ENCODE peak calls at places on chromosomes 2 and 18, in six cellular contexts. B, Q, G, D, W and P are unnamed samples. For H3K4me1, the result is how much of the 10 kb centered on the place peaks cover.

GRCh38 chr2:49753344-49753930 is 599.1 kb upstream of the FSHR start:
- DNase-seq in D (no peak), B (no peak), G (no peak), W (no peak), Q (no peak), P (no peak)

GRCh38 chr2:238596571-238597551 is 170.1 kb downstream of the ASB1 start:
- DNase-seq in B (no peak), D (peak), W (peak), G (no peak), Q (peak), P (no peak)

GRCh38 chr2:200741468-200742202 is 70.1 kb upstream of the BZW1 start:
- DNase-seq in B (peak), W (no peak), Q (no peak), G (no peak), D (no peak), P (peak)

GRCh38 chr2:223047260-223047761 is 4.7 kb upstream of the KCNE4 start:
- DNase-seq in D (peak), B (no peak), G (peak), W (no peak), Q (no peak), P (no peak)

GRCh38 chr18:58497845-58498244 is 131.0 kb downstream of the ALPK2 start:
- DNase-seq in W (no peak), B (no peak), D (peak), G (no peak), Q (no peak), P (no peak)

GRCh38 chr18:26536032-26536431 is 12.3 kb downstream of the KCTD1 start:
- DNase-seq in G (no peak), D (no peak), Q (no peak), W (no peak), B (no peak), P (no peak)

GRCh38 chr18:3666526-3667254 is 216.7 kb downstream of the TGIF1 start:
- DNase-seq in G (no peak), D (no peak), B (no peak), Q (no peak), W (no peak), P (no peak)

GRCh38 chr2:17899871-17900270 is 21.4 kb downstream of the KCNS3 start:
- DNase-seq in B (no peak), D (no peak), W (no peak), Q (no peak), G (no peak), P (no peak)

GRCh38 chr2:10434885-10435419 is 13.2 kb downstream of the ODC1 start:
- DNase-seq in W (peak), B (peak), D (peak), G (peak), Q (peak), P (peak)

GRCh38 chr18:40976050-40976449 is 979.0 kb upstream of the PIK3C3 start:
- DNase-seq in G (no peak), Q (no peak), B (no peak), D (no peak), W (no peak), P (no peak)

GRCh38 chr2:18525236-18525635 is 35.2 kb downstream of the RDH14 start:
- DNase-seq in W (peak), Q (no peak), G (no peak), D (no peak), B (no peak), P (no peak)

GRCh38 chr2:70918016-70918415 is 17.7 kb upstream of the ATP6V1B1 start:
- DNase-seq in B (no peak), Q (no peak), W (no peak), G (no peak), D (no peak), P (no peak)

GRCh38 chr2:70921031-70921430 is 14.7 kb upstream of the ATP6V1B1 start:
- DNase-seq in D (no peak), G (peak), Q (no peak), W (no peak), B (no peak), P (no peak)

GRCh38 chr2:70921839-70922590 is 13.7 kb upstream of the ATP6V1B1 start:
- DNase-seq in Q (no peak), G (no peak), W (no peak), B (no peak), D (peak), P (no peak)

GRCh38 chr2:70919672-70920366 is 15.9 kb upstream of the ATP6V1B1 start:
- DNase-seq in G (peak), W (peak), B (peak), Q (peak), D (peak), P (peak)

DNA sequence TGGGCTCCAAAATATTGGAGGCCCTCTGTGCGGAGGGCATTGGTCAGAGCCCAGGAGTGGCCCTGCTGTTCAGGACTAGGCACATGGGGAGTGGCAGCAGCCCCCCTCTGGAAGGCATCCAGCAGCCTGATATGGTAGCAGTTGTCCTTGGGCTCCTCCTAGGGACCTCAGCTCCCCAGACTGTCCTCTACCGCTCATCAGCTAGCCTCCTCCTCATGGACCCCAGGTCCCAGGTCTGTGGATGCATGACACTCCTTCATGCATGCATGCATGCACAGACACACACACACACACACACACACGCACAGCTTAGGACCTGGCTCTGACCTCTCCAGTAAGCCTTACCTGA is 15.4 kb upstream of the ATP6V1B1 start:
- DNase-seq in G (no peak), Q (no peak), D (no peak), B (no peak), W (no peak), P (no peak)
- H3K4me1 ChIP-seq in G (under half), Q (under half), D (under half), B (under half), W (under half), P (under half)

GRCh38 chr2:15959331-15960153 is 19.2 kb downstream of the MYCN start:
- DNase-seq in D (no peak), B (no peak), W (no peak), Q (no peak), G (no peak), P (no peak)
- H3K27ac ChIP-seq in D (no peak), B (no peak), W (no peak), Q (no peak), G (no peak), P (no peak)

GRCh38 chr2:86241611-86242010 is 42.4 kb downstream of the MRPL35 start:
- DNase-seq in D (no peak), W (no peak), G (no peak), B (no peak), Q (no peak), P (no peak)
- H3K4me1 ChIP-seq in D (under half), W (under half), G (under half), B (under half), Q (under half), P (under half)

GRCh38 chr2:83949361-83949760 is 509.7 kb downstream of the SUCLG1 start:
- DNase-seq in D (no peak), W (no peak), Q (no peak), G (no peak), B (no peak), P (no peak)

GRCh38 chr2:83951378-83951947 is 507.6 kb downstream of the SUCLG1 start:
- DNase-seq in W (no peak), G (no peak), D (no peak), B (no peak), Q (no peak), P (no peak)

GRCh38 chr2:83957001-83957400 is 502.1 kb downstream of the SUCLG1 start:
- DNase-seq in Q (no peak), D (no peak), G (no peak), W (no peak), B (no peak), P (no peak)

GRCh38 chr2:83953661-83954060 is 505.4 kb downstream of the SUCLG1 start:
- DNase-seq in W (no peak), D (no peak), B (no peak), Q (no peak), G (no peak), P (peak)
- H3K27ac ChIP-seq in W (no peak), D (no peak), B (no peak), Q (no peak), G (no peak), P (no peak)

DNA sequence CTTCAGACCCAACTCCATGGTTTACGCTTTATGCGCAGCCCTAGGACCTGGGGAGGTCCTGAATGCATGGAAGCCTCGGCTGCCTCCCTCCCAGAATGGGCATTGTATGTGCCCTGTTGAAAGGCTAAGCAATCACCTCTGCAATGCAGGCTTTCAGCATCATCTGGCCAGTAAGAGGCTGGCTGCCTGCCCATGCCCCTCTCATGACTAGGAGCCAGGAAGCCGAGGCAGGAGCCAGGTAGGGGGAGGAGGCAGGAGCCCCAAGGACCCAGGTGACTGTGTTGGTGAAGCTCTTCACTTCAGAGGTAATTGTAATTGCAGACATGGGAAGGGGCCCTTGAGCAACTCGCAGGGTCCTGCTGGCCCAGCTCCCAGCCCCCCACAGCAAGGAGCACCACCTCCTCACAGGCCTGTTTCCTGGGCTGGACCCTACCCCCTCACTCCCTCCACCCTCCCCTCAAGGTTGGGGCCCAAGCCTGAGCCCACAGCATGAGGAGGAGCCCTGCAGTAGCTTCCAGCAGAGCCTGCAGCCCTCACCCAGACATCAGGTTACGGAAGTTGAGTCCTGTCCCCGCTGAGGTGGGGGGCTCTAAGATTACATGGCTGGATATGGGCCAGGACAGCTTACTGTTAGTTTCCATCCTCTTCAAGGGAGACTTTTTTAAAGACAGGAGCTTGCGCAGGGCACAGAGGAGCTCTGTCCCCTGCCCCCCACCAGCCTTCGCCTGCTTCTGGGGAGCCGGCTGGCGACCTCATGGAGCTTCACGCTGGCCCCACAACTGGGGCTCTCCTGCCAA is 21.9 kb downstream of the CRACDL start:
- DNase-seq in W (no peak), G (no peak), Q (no peak), D (no peak), B (peak), P (no peak)
- H3K4me1 ChIP-seq in W (under half), G (under half), Q (under half), D (under half), B (under half), P (under half)

DNA sequence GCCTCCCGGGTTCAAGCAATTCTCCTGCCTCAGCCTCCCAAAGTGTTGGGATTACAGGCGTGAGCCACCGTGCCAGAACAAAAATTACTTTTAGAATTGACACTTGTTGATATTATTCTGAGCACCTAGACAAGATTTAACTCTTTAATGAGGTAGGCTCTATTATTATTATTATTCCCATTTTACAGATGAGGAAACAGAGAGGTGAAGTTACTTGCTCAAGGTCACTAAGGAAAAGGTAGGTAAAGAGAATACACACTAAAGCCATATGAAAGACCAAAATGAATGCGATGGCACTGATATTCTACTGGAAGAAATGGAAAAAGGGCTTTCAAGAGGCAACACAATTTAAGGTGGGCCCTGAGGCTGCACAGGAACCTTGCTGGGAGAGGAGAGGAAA is 73.8 kb upstream of the ZFP36L2 start:
- DNase-seq in D (no peak), W (no peak), G (no peak), Q (no peak), B (no peak), P (no peak)
- H3K27ac ChIP-seq in D (no peak), W (peak), G (peak), Q (peak), B (no peak), P (no peak)

GRCh38 chr2:235551965-235552364 is 58.1 kb downstream of the AGAP1 start:
- DNase-seq in D (peak), Q (peak), B (peak), W (peak), G (peak), P (peak)
- H3K4me1 ChIP-seq in D (under half), Q (under half), B (under half), W (under half), G (under half), P (under half)

DNA sequence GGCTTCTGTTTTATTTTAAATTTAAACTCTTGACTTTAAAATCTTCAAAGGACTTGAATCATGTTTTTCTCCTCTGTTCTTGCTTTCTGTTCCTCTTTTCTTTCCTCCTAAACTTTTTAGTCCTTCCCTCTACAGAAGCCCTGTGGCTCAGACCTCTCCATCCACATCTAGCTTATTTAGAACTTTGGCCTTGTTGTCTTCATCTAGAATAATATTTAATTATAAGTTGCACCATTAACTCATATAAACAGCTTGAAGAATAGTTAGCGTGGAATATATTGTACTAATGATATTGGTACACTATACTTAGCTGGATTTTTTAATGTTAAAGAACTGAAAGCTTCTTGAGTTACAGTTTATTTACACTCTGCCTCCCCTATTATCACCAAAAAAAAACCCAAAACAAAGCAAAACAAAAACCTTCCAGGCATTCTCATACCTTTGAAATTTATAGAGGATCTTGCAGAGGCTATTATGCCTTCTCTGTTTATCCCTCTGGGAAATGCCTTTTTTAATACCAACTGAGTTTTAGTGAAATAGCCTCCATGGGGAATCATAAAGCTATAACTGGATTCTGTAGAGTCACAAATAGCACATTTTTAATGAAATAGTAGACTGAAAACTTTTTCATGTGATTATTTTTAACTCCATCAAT is 9.2 kb upstream of the CCDC141 start:
- DNase-seq in G (no peak), D (no peak), W (no peak), Q (no peak), B (no peak), P (no peak)
- H3K27ac ChIP-seq in G (peak), D (no peak), W (peak), Q (no peak), B (no peak), P (peak)